ENCODE peak calls at places on chromosomes 12 and 14, in seven cellular contexts. Q is NCI-H1105; T is neural progenitor cell; C is T-helper 9 cell; O is NCI-H1436; F is sigmoid colon; U is stimulated activated naive CD8-positive, alpha-beta T cell treated with anti-CD3 and anti-CD28 coated beads, Interleukin-15, Interleukin-2, amounts not matched to agents 100 U/mL and 50 U/mL, for 24 hours. J is an unnamed sample.

GRCh38 chr12:21551811-21552469 is 25.8 kb downstream of the SPX start:
- DNase-seq in Q (no peak), T (no peak), C (no peak), O (no peak), F (no peak), U (no peak), J (no peak)

GRCh38 chr14:20630340-20631022 is 11.0 kb downstream of the OR6S1 start:
- DNase-seq in Q (peak), T (peak), C (peak), O (no peak), F (no peak), U (peak), J (peak)

GRCh38 chr12:9648701-9649531 is 20.6 kb upstream of the CLEC2D start:
- DNase-seq in Q (no peak), T (peak), C (no peak), O (no peak), F (no peak), U (no peak), J (no peak)

GRCh38 chr14:58428011-58428807 is 690 bp downstream of the KIAA0586 start:
- DNase-seq in Q (peak), T (peak), C (no peak), O (peak), F (no peak), U (peak), J (no peak)

GRCh38 chr12:25864287-25864686 is 94.2 kb upstream of the RASSF8 start:
- DNase-seq in Q (no peak), T (no peak), C (no peak), O (no peak), F (no peak), U (no peak), J (no peak)

GRCh38 chr12:2640709-2641108 is 154.1 kb upstream of the FKBP4 start:
- DNase-seq in Q (no peak), T (peak), C (no peak), O (no peak), F (peak), U (peak), J (no peak)

GRCh38 chr14:104573930-104574329 is 5.6 kb upstream of the C14orf180 start:
- DNase-seq in Q (no peak), T (peak), C (no peak), O (no peak), F (no peak), U (no peak), J (no peak)

GRCh38 chr12:63228853-63229252 is 77.9 kb upstream of the AVPR1A start:
- DNase-seq in Q (no peak), T (no peak), C (no peak), O (no peak), F (no peak), U (no peak), J (no peak)

GRCh38 chr12:91781114-91781513 is 364.5 kb downstream of the BTG1 start:
- DNase-seq in Q (no peak), T (no peak), C (no peak), O (no peak), F (no peak), U (no peak), J (no peak)

GRCh38 chr12:94707892-94708291 is 57.5 kb upstream of the TMCC3 start:
- DNase-seq in Q (no peak), T (no peak), C (no peak), O (no peak), F (peak), U (no peak), J (no peak)

GRCh38 chr14:75252254-75252837 is 26.3 kb upstream of the FOS start:
- DNase-seq in Q (no peak), T (no peak), C (no peak), O (no peak), F (no peak), U (no peak), J (no peak)

GRCh38 chr12:26088999-26089398 is 35.8 kb downstream of the BHLHE41 start:
- DNase-seq in Q (no peak), T (no peak), C (no peak), O (no peak), F (no peak), U (no peak), J (no peak)

GRCh38 chr14:54784060-54784459 is 118.6 kb downstream of the GCH1 start:
- DNase-seq in Q (no peak), T (no peak), C (no peak), O (no peak), F (peak), U (no peak), J (peak)